ENCODE peak calls at places on chromosomes 11 and 22, in seven cellular contexts. G is lower leg skin, S is tibial nerve, J is A549, W is prostate gland, A is HCT116, L is sigmoid colon. D is an unnamed sample.

GRCh38 chr11:32145282-32145681 is 54.4 kb downstream of the RCN1 start:
- DNase-seq in G (no peak), S (no peak), J (no peak), W (no peak), A (no peak), L (no peak), D (no peak)

GRCh38 chr11:124762077-124762623 is at the start of gene ESAM:
- DNase-seq in G (no peak), S (no peak), J (peak; percentile 17), W (no peak), A (no peak), L (no peak), D (peak; percentile 65)

GRCh38 chr11:123158609-123159008 is 36.4 kb downstream of the CLMP start:
- DNase-seq in G (no peak), S (no peak), J (no peak), W (no peak), A (no peak), L (no peak), D (no peak)

GRCh38 chr11:65355013-65355775 is 643 bp downstream of the TIGD3 start:
- DNase-seq in G (no peak), S (no peak), J (no peak), W (no peak), A (no peak), L (peak; percentile 74), D (peak; percentile 38)

GRCh38 chr22:36384766-36385400 is 2.9 kb downstream of the MYH9 start:
- DNase-seq in G (no peak), S (no peak), J (no peak), W (no peak), A (no peak), L (no peak), D (no peak)

GRCh38 chr11:34585870-34586654 is 34.8 kb upstream of the EHF start:
- DNase-seq in G (no peak), S (no peak), J (peak; percentile 79), W (peak; percentile 44), A (peak; percentile 56), L (no peak), D (no peak)

GRCh38 chr22:39349506-39349966 is 255 bp upstream of the SYNGR1 start:
- DNase-seq in G (no peak), S (no peak), J (no peak), W (no peak), A (no peak), L (no peak), D (peak; percentile 27)

GRCh38 chr11:43920598-43921419 is 21.6 kb upstream of the C11orf96 start:
- DNase-seq in G (peak; percentile 82), S (peak; percentile 94), J (peak; percentile 97), W (no peak), A (peak; percentile 86), L (peak; percentile 91), D (no peak)

GRCh38 chr11:57604289-57605010 is 7.0 kb downstream of the SERPING1 start:
- DNase-seq in G (no peak), S (no peak), J (no peak), W (no peak), A (no peak), L (no peak), D (no peak)

GRCh38 chr11:3225159-3225758 is 6.6 kb upstream of the MRGPRG start:
- DNase-seq in G (no peak), S (no peak), J (no peak), W (no peak), A (no peak), L (peak; percentile 58), D (peak; percentile 8)

GRCh38 chr11:94449437-94449836 is 44.2 kb downstream of the MRE11 start:
- DNase-seq in G (no peak), S (no peak), J (peak; percentile 80), W (no peak), A (no peak), L (no peak), D (no peak)

GRCh38 chr11:116793476-116794096 is 1.9 kb upstream of the APOA5 start:
- DNase-seq in G (no peak), S (no peak), J (peak; percentile 23), W (no peak), A (peak; percentile 26), L (no peak), D (no peak)

GRCh38 chr11:14583252-14584105 is 60.1 kb upstream of the PDE3B start:
- DNase-seq in G (no peak), S (no peak), J (no peak), W (no peak), A (no peak), L (no peak), D (peak; percentile 53)

GRCh38 chr11:27482793-27483192 is 10.2 kb upstream of the LGR4 start:
- DNase-seq in G (no peak), S (no peak), J (no peak), W (no peak), A (no peak), L (no peak), D (no peak)

GRCh38 chr11:27489092-27489491 is 16.5 kb upstream of the LGR4 start:
- DNase-seq in G (no peak), S (no peak), J (no peak), W (no peak), A (no peak), L (no peak), D (no peak)

GRCh38 chr11:27481992-27482391 is 9.4 kb upstream of the LGR4 start:
- DNase-seq in G (no peak), S (no peak), J (no peak), W (no peak), A (no peak), L (no peak), D (no peak)

GRCh38 chr11:27485930-27486773 is 13.6 kb upstream of the LGR4 start:
- DNase-seq in G (peak; percentile 55), S (peak; percentile 83), J (peak; percentile 71), W (peak; percentile 59), A (peak; percentile 37), L (no peak), D (peak; percentile 61)

GRCh38 chr11:27487706-27488105 is 15.1 kb upstream of the LGR4 start:
- DNase-seq in G (no peak), S (no peak), J (no peak), W (no peak), A (no peak), L (no peak), D (no peak)
- TF ChIP-seq POLR2A in G (no peak), S (no peak), J (no peak), W (no peak), A (no peak), L (no peak), D (no peak)

DNA sequence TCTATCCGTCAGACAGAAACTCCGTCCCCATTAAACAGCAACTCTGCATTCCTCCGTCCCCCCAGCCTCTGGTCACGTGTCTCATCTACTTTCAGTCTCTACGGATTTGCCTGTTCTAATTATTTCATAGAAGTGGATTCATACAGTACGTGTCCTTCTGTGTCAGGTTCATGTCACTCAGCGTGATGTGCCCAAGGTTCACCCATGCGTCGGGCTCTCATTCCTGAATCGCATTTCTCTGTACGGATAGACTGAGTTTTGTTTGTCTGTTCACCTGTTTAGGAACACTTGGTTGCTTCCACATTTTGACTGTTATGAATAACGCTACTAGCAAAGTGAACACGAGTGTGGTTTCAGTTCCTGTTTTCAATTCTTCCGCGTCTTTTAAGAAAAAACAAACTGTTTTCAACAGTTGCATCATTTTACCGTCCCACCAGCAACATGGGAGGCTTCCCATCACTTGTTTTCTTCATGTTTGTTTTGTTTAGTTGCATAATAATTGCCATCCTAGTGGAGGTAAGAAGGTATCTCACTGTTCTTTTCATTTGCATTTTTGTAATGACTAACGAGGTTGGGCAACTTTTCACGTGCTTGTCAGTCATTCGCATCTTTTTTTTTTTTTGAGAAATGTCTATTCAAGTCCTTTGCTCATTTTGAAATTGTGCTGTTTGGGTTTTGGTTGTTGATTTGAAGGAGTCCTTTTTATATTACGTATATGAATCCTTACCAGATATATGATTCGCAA is 8.9 kb upstream of the NLRP6 start:
- DNase-seq in G (peak; percentile 36), S (peak; percentile 35), J (no peak), W (no peak), A (no peak), L (no peak), D (no peak)
- H3K4me3 ChIP-seq in G (no peak overlapping the region), S (peak overlapping the region; percentile 50), J (no peak overlapping the region), W (no peak overlapping the region), A (no peak overlapping the region), L (no peak overlapping the region), D (no peak overlapping the region)

GRCh38 chr11:60923800-60924109 is 505 bp upstream of the TMEM132A start:
- DNase-seq in G (no peak), S (no peak), J (no peak), W (no peak), A (no peak), L (no peak), D (no peak)

GRCh38 chr11:60923326-60923725 is 934 bp upstream of the TMEM132A start:
- DNase-seq in G (no peak), S (no peak), J (no peak), W (no peak), A (no peak), L (no peak), D (no peak)

GRCh38 chr11:60922906-60923305 is 1.4 kb upstream of the TMEM132A start:
- DNase-seq in G (no peak), S (no peak), J (no peak), W (no peak), A (no peak), L (no peak), D (no peak)

GRCh38 chr11:60921259-60921658 is 3.0 kb upstream of the TMEM132A start:
- DNase-seq in G (no peak), S (no peak), J (no peak), W (no peak), A (no peak), L (no peak), D (no peak)

DNA sequence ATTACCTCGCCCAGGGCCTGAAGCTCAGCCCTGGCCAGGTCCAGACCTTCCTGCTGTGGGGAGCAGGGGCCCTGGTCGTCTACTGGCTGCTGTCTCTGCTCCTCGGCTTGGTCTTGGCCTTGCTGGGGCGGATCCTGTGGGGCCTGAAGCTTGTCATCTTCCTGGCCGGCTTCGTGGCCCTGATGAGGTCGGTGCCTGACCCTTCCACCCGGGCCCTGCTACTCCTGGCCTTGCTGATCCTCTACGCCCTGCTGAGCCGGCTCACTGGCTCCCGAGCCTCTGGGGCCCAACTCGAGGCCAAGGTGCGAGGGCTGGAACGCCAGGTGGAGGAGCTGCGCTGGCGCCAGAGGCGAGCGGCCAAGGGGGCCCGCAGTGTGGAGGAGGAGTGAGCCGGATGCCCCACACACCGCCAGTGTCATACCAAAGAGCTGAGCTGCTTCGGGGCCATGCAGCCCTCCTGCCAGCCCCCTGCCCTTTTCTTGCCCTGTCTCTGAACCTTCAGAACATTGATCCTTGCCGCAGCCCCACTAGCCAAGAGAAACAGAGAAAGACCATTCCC is 2.4 kb upstream of the TMEM132A start:
- DNase-seq in G (no peak), S (no peak), J (no peak), W (no peak), A (no peak), L (no peak), D (no peak)
- TF ChIP-seq POLR2A in G (no peak), S (no peak), J (no peak), W (no peak), A (no peak), L (no peak), D (no peak)

DNA sequence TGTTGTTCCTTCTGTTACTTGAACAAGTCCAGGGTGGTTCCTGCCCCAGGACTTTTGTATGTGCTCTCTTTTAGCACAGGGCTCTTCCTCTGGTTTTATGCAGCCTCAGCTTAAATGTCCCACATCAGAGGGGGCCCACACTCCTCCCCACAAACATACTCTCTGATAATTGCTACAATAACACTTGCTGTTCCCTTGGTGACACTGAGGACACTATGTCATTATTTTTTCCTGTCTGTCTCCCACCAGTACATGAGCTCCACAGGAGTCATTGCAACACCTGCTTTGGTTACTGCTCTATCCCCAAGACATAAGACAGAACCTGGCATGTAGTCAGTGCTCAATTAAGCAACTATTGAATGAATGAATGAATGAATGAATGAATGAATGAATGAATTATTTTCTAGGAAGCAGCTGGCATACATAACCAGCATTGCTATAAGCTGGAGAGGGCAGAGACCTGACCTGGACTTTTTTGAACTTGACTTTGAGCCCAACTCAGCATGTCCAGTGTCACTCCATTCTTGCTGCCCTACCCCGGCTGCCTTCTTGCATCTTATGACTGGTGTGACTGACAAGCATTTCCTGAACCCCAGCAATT is 7.5 kb upstream of the WNT7B start:
- DNase-seq in G (no peak), S (no peak), J (no peak), W (no peak), A (no peak), L (no peak), D (no peak)
- H3K4me3 ChIP-seq in G (no peak overlapping the region), S (no peak overlapping the region), J (no peak overlapping the region), W (no peak overlapping the region), A (no peak overlapping the region), L (no peak overlapping the region), D (no peak overlapping the region)